ENCODE peak calls at places on chromosomes 1 and 21, in eight cellular contexts. B is OCI-LY7; N is ascending aorta; U is CD4-positive, CD25-positive, alpha-beta regulatory T cell; T is kidney; O is tibial nerve; R is ovary; F is fibroblast of lung. Q is an unnamed sample.
A peak's percentile ranks its signal among the peaks of the same experiment; 100 is the strongest.

GRCh38 chr1:37017737-37018136 is 16.6 kb downstream of the GRIK3 start:
- DNase-seq in B (no peak), N (no peak), U (no peak), T (no peak), O (no peak), R (no peak), F (no peak), Q (no peak)

GRCh38 chr1:78427506-78427905 is 63.3 kb upstream of the PTGFR start:
- DNase-seq in B (no peak), N (no peak), U (no peak), T (no peak), O (no peak), R (no peak), F (peak; percentile 19), Q (no peak)

GRCh38 chr1:202578001-202578500 is 132.2 kb downstream of the SYT2 start:
- DNase-seq in B (no peak), N (no peak), U (no peak), T (no peak), O (no peak), R (no peak), F (peak; percentile 93), Q (no peak)

GRCh38 chr1:165303415-165303814 is 53.1 kb downstream of the LMX1A start:
- DNase-seq in B (no peak), N (no peak), U (no peak), T (no peak), O (no peak), R (no peak), F (no peak), Q (no peak)

GRCh38 chr1:183148599-183148998 is 37.5 kb upstream of the LAMC2 start:
- DNase-seq in B (no peak), N (no peak), U (no peak), T (no peak), O (no peak), R (no peak), F (peak; percentile 52), Q (no peak)

GRCh38 chr21:44286086-44286715 is 525 bp downstream of the AIRE start:
- DNase-seq in B (no peak), N (no peak), U (no peak), T (peak; percentile 66), O (no peak), R (no peak), F (no peak), Q (peak; percentile 16)

GRCh38 chr1:222463059-222463730 is 84.7 kb downstream of the HHIPL2 start:
- DNase-seq in B (no peak), N (no peak), U (no peak), T (no peak), O (no peak), R (no peak), F (no peak), Q (no peak)

GRCh38 chr1:170471310-170471839 is 60.6 kb upstream of the GORAB start:
- DNase-seq in B (no peak), N (no peak), U (no peak), T (no peak), O (no peak), R (no peak), F (no peak), Q (no peak)

GRCh38 chr1:67683736-67684525 is 1.1 kb upstream of the GADD45A start:
- DNase-seq in B (no peak), N (no peak), U (no peak), T (no peak), O (no peak), R (peak; percentile 25), F (peak; percentile 30), Q (no peak)
- H3K4me1 ChIP-seq in B (peaks cover 38% of the 10 kb centered on the region), N (peaks cover 15% of the 10 kb centered on the region), U (peaks cover 23% of the 10 kb centered on the region), T (peaks cover 3% of the 10 kb centered on the region), O (peaks cover 41% of the 10 kb centered on the region), R (peaks cover 8% of the 10 kb centered on the region), F (peaks cover 15% of the 10 kb centered on the region), Q (peaks cover 2% of the 10 kb centered on the region)

GRCh38 chr1:208132287-208132882 is 111.8 kb downstream of the PLXNA2 start:
- DNase-seq in B (peak; percentile 37), N (peak; percentile 78), U (no peak), T (peak; percentile 87), O (peak; percentile 82), R (peak; percentile 75), F (peak; percentile 66), Q (peak; percentile 94)
- H3K4me3 ChIP-seq in B (no peak overlapping the region), N (no peak overlapping the region), U (no peak overlapping the region), T (no peak overlapping the region), O (no peak overlapping the region), R (no peak overlapping the region), F (no peak overlapping the region), Q (no peak overlapping the region)

GRCh38 chr1:44036409-44037111 is 5.3 kb upstream of the SLC6A9 start:
- DNase-seq in B (peak; percentile 74), N (peak; percentile 86), U (peak; percentile 51), T (no peak), O (peak; percentile 65), R (peak; percentile 49), F (peak; percentile 67), Q (peak; percentile 80)
- H3K27ac ChIP-seq in B (no peak overlapping the region), N (peak overlapping the region; percentile 73), U (no peak overlapping the region), T (no peak overlapping the region), O (peak overlapping the region; percentile 22), R (no peak overlapping the region), F (no peak overlapping the region), Q (no peak overlapping the region)

GRCh38 chr1:206693592-206693991 is 8.9 kb downstream of the MAPKAPK2 start:
- DNase-seq in B (no peak), N (peak; percentile 89), U (no peak), T (no peak), O (no peak), R (no peak), F (peak; percentile 31), Q (peak; percentile 66)

GRCh38 chr1:206687915-206688442 is 3.3 kb downstream of the MAPKAPK2 start:
- DNase-seq in B (no peak), N (no peak), U (no peak), T (no peak), O (no peak), R (no peak), F (peak; percentile 55), Q (no peak)

GRCh38 chr1:206691604-206692003 is 6.9 kb downstream of the MAPKAPK2 start:
- DNase-seq in B (no peak), N (no peak), U (no peak), T (peak; percentile 81), O (no peak), R (peak; percentile 36), F (peak; percentile 35), Q (peak; percentile 49)

GRCh38 chr1:206693029-206693428 is 8.3 kb downstream of the MAPKAPK2 start:
- DNase-seq in B (no peak), N (peak; percentile 93), U (no peak), T (peak; percentile 90), O (no peak), R (peak; percentile 78), F (peak; percentile 74), Q (peak; percentile 93)

DNA sequence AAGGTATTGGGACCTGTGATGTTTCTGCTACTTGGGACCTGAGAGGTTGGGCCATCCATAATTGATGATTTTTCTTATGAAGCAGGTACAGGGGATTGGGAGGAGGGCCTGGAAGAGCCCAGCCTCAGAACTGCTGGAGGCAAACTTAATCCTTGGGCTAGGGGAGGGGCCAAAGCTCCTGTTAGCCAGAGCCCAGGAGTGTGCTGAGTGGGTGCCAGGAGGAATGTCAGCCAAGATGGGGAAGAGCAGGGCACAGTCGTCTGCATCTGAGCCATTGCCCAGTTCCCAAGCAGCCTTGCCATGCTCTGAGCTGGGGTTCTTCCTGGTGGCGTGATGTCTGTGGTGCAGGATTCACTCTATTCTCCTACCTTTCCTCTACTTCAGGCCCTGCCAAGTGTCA is 5.8 kb downstream of the MAPKAPK2 start:
- DNase-seq in B (no peak), N (no peak), U (no peak), T (no peak), O (no peak), R (no peak), F (no peak), Q (peak; percentile 72)
- H3K4me1 ChIP-seq in B (peaks cover 17% of the 10 kb centered on the region), N (peaks cover 79% of the 10 kb centered on the region), U (peaks cover 27% of the 10 kb centered on the region), T (peaks cover 72% of the 10 kb centered on the region), O (peaks cover 93% of the 10 kb centered on the region), R (peaks cover 48% of the 10 kb centered on the region), F (peaks cover 53% of the 10 kb centered on the region), Q (peaks cover 61% of the 10 kb centered on the region)

GRCh38 chr1:44283524-44284173 is 70.4 kb downstream of the DMAP1 start:
- DNase-seq in B (no peak), N (no peak), U (no peak), T (no peak), O (no peak), R (no peak), F (no peak), Q (no peak)
- H3K4me3 ChIP-seq in B (no peak overlapping the region), N (no peak overlapping the region), U (no peak overlapping the region), T (no peak overlapping the region), O (no peak overlapping the region), R (no peak overlapping the region), F (no peak overlapping the region), Q (no peak overlapping the region)

GRCh38 chr1:92081031-92081430 is 886 bp downstream of the BTBD8 start:
- DNase-seq in B (no peak), N (no peak), U (no peak), T (no peak), O (no peak), R (no peak), F (no peak), Q (no peak)

GRCh38 chr1:92075311-92075710 is at the start of gene SETSIP:
- DNase-seq in B (no peak), N (no peak), U (no peak), T (no peak), O (no peak), R (no peak), F (no peak), Q (no peak)

GRCh38 chr1:92076363-92076762 is 1.2 kb upstream of the SETSIP start:
- DNase-seq in B (no peak), N (no peak), U (no peak), T (no peak), O (no peak), R (no peak), F (no peak), Q (no peak)

GRCh38 chr1:92080128-92080985 is at the start of gene BTBD8:
- DNase-seq in B (peak; percentile 72), N (peak; percentile 91), U (peak; percentile 75), T (peak; percentile 90), O (peak; percentile 76), R (peak; percentile 90), F (peak; percentile 78), Q (peak; percentile 83)

GRCh38 chr1:92079441-92079840 is 704 bp upstream of the BTBD8 start:
- DNase-seq in B (no peak), N (no peak), U (no peak), T (no peak), O (no peak), R (no peak), F (no peak), Q (no peak)
- H3K27ac ChIP-seq in B (no peak overlapping the region), N (no peak overlapping the region), U (no peak overlapping the region), T (no peak overlapping the region), O (no peak overlapping the region), R (no peak overlapping the region), F (no peak overlapping the region), Q (no peak overlapping the region)

DNA sequence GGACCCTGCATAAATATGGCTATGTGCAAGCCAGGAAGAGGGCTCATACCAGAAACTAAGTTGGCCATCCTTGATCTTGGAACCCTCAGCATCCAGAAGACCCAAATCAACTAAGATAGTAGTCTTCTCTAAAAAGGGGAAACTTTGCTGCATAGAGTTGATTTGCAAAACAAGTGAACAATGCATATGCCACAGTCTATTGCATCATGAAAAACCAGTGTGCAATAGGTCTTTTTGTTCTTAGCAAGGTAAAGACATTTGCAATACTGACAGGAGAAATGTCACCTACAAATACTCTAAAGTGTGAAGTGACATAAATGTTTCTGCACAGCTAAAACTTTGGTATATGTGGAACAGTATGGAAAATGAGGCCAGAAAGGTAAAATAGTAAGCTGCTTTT is 2.0 kb upstream of the IFI16 start:
- DNase-seq in B (no peak), N (no peak), U (no peak), T (no peak), O (no peak), R (no peak), F (no peak), Q (no peak)
- H3K4me1 ChIP-seq in B (peaks cover 46% of the 10 kb centered on the region), N (no peaks in the 10 kb centered on the region), U (peaks cover 20% of the 10 kb centered on the region), T (peaks cover 2% of the 10 kb centered on the region), O (peaks cover 65% of the 10 kb centered on the region), R (peaks cover 6% of the 10 kb centered on the region), F (peaks cover 10% of the 10 kb centered on the region), Q (no peaks in the 10 kb centered on the region)

Q was measured in right cardiac atrium.